ENCODE peak calls at places on chromosomes 11 and 22, in five cellular contexts. F is HEK293T, L is HepG2, Q is GM12878, E is NT2/D1. K is an unnamed sample.
A peak's percentile ranks its signal among the peaks of the same experiment; 100 is the strongest.

GRCh38 chr11:2169001-2169370 is 2.6 kb downstream of the TH start:
- DNase-seq in F (no peak), L (no peak), Q (no peak), E (no peak), K (no peak)

GRCh38 chr11:95684701-95685100 is 104.9 kb downstream of the FAM76B start:
- DNase-seq in F (no peak), L (no peak), Q (no peak), E (no peak), K (no peak)

GRCh38 chr11:83118814-83119213 is 38.1 kb upstream of the PCF11 start:
- DNase-seq in F (no peak), L (no peak), Q (no peak), E (no peak), K (no peak)

GRCh38 chr11:45366196-45366595 is 80.1 kb upstream of the SYT13 start:
- DNase-seq in F (no peak), L (no peak), Q (no peak), E (no peak), K (no peak)

GRCh38 chr11:111283945-111284481 is 14.3 kb upstream of the POU2AF3 start:
- DNase-seq in F (no peak), L (no peak), Q (no peak), E (no peak), K (no peak)

GRCh38 chr11:73875840-73876239 is 806 bp downstream of the COA4 start:
- DNase-seq in F (no peak), L (no peak), Q (no peak), E (no peak), K (no peak)

GRCh38 chr11:12531681-12532080 is 142.5 kb upstream of the TEAD1 start:
- DNase-seq in F (no peak), L (no peak), Q (no peak), E (no peak), K (no peak)

GRCh38 chr11:6319001-6319878 is 1.1 kb downstream of the CAVIN3 start:
- DNase-seq in F (no peak), L (no peak), Q (no peak), E (no peak), K (peak; percentile 73)

GRCh38 chr11:71117311-71117710 is 135.1 kb downstream of the SHANK2 start:
- DNase-seq in F (no peak), L (no peak), Q (no peak), E (no peak), K (no peak)

GRCh38 chr22:42131562-42131961 is 952 bp upstream of the CYP2D6 start:
- DNase-seq in F (no peak), L (peak; percentile 37), Q (no peak), E (no peak), K (no peak)

GRCh38 chr11:5938603-5938965 is 3.5 kb upstream of the OR56A3 start:
- DNase-seq in F (no peak), L (no peak), Q (no peak), E (no peak), K (no peak)

GRCh38 chr11:250740-251299 is 14.0 kb downstream of the PSMD13 start:
- DNase-seq in F (peak; percentile 71), L (no peak), Q (no peak), E (peak; percentile 59), K (peak; percentile 94)

GRCh38 chr22:18065256-18065655 is 12.5 kb upstream of the PEX26 start:
- DNase-seq in F (no peak), L (no peak), Q (no peak), E (no peak), K (no peak)

GRCh38 chr22:47587361-47587760 is 824.9 kb downstream of the TBC1D22A start:
- DNase-seq in F (no peak), L (no peak), Q (no peak), E (no peak), K (no peak)

GRCh38 chr11:117818036-117818858 is 6.3 kb downstream of the FXYD2 start:
- DNase-seq in F (no peak), L (no peak), Q (no peak), E (no peak), K (no peak)

GRCh38 chr11:118157186-118157895 is 4.7 kb upstream of the SCN4B start:
- DNase-seq in F (no peak), L (no peak), Q (no peak), E (no peak), K (no peak)

GRCh38 chr11:100740440-100740839 is 53.4 kb downstream of the ARHGAP42 start:
- DNase-seq in F (no peak), L (no peak), Q (no peak), E (no peak), K (no peak)

GRCh38 chr11:100739636-100740035 is 52.5 kb downstream of the ARHGAP42 start:
- DNase-seq in F (no peak), L (peak; percentile 40), Q (no peak), E (no peak), K (no peak)

GRCh38 chr11:100738701-100739100 is 51.6 kb downstream of the ARHGAP42 start:
- DNase-seq in F (no peak), L (no peak), Q (no peak), E (no peak), K (no peak)

GRCh38 chr11:100746448-100746847 is 59.4 kb downstream of the ARHGAP42 start:
- DNase-seq in F (no peak), L (no peak), Q (no peak), E (no peak), K (no peak)

GRCh38 chr11:100741866-100742625 is 55.0 kb downstream of the ARHGAP42 start:
- DNase-seq in F (no peak), L (no peak), Q (no peak), E (no peak), K (no peak)
- TF ChIP-seq SUZ12 in F (no peak), L (no peak), Q (no peak), E (no peak), K (no peak)

GRCh38 chr22:27561301-27561820 is 240.2 kb downstream of the MN1 start:
- DNase-seq in F (no peak), L (no peak), Q (no peak), E (no peak), K (no peak)
- TF ChIP-seq SUZ12 in F (no peak), L (no peak), Q (no peak), E (no peak), K (no peak)

DNA sequence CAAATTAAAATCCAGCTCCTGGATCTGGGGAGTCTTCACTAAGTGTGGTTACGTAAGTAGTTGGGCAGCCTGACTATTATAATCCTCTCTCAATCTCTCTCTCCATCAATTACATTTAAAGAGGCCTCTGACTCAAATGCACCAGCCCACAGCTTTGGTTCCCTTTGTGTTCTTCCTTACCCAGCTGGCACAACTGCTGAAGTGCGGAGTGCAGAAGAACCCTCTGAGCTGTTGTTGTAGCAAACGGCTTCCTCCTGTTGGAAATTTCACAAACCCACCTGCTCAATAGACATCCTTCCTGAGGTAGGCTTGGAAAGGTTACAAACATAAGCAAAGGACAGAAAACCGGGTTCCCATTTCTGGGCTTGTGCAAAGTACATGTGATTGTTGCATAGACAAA is 17.0 kb upstream of the SORL1 start:
- DNase-seq in F (no peak), L (no peak), Q (no peak), E (no peak), K (no peak)
- TF ChIP-seq SUZ12 in F (no peak), L (no peak), Q (no peak), E (no peak), K (no peak)

DNA sequence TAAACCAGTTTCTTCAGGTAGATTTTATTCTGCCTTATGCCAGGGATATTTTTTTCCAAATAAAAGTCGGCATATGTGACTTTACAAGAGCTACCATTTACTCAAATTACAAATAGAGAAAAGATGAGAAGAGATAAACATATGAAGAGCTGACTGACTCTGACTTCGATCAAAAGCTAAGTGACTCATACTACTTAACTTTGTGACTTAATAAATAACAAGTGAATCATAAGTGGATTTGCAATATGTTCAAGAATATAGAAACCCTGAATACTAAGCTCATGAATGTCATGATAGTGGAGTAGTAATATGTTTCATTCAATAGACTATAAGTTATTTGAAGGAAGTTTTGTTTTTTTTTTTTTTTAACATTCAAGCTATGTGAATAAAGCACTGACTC is 130.5 kb upstream of the ANO3 start:
- DNase-seq in F (no peak), L (no peak), Q (no peak), E (no peak), K (no peak)
- TF ChIP-seq SUZ12 in F (no peak), L (no peak), Q (no peak), E (no peak), K (no peak)

GRCh38 chr11:34637303-34637702 is 16.4 kb downstream of the EHF start:
- DNase-seq in F (no peak), L (no peak), Q (no peak), E (no peak), K (no peak)
- TF ChIP-seq SUZ12 in F (no peak), L (no peak), Q (no peak), E (no peak), K (no peak)

DNA sequence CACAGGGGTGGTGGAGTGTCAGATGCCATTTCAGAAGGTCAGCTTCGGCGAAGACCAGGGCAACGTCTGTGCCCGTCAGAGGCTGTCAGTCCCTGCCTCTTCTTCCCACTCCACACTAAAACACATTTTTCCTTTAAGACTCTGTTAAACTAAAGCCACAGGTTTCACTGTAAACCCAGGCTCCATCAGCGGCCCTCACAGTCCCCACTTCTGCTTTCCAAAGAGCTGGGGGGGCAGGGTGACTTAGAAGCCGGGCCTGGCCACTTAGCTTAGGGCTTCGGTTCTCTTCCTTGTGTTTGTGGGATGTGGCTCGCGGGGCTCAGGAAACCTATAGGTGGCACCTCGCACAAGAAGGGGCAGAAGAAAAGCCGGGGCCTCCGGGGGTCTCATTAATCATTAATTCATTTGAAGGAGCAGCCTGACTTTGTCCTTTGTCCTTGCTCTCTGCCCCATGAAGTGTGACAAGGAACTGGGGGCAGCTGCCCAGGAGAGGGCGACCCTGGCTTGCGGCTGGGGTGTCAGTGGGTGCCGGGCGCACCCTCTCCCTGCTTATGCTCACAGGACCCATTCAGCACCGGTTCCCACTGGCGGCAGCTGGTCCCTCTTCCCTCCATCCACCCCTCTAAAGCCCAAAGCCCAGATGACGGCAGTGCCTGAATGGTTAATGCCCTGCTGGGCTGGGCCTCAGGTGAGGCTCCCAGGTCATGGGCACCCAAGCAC is 4.1 kb downstream of the SLC25A45 start:
- DNase-seq in F (no peak), L (no peak), Q (no peak), E (no peak), K (no peak)
- TF ChIP-seq SUZ12 in F (no peak), L (no peak), Q (no peak), E (no peak), K (no peak)

GRCh38 chr22:37033605-37034430 is 14.3 kb downstream of the MPST start:
- DNase-seq in F (no peak), L (peak; percentile 71), Q (no peak), E (no peak), K (no peak)
- TF ChIP-seq SUZ12 in F (no peak), L (no peak), Q (no peak), E (no peak), K (no peak)

GRCh38 chr22:37765498-37765897 is 42.2 kb upstream of the GCAT start:
- DNase-seq in F (no peak), L (no peak), Q (no peak), E (no peak), K (no peak)

GRCh38 chr22:37769056-37769455 is 38.7 kb upstream of the GCAT start:
- DNase-seq in F (no peak), L (no peak), Q (no peak), E (no peak), K (no peak)

GRCh38 chr22:37765953-37766566 is 41.7 kb upstream of the GCAT start:
- DNase-seq in F (no peak), L (no peak), Q (no peak), E (no peak), K (no peak)

GRCh38 chr22:37771081-37771480 is 36.7 kb upstream of the GCAT start:
- DNase-seq in F (no peak), L (no peak), Q (no peak), E (no peak), K (no peak)

GRCh38 chr22:37768273-37768672 is 39.5 kb upstream of the GCAT start:
- DNase-seq in F (peak; percentile 58), L (no peak), Q (no peak), E (no peak), K (peak; percentile 62)
- TF ChIP-seq SUZ12 in F (no peak), L (no peak), Q (no peak), E (no peak), K (no peak)

K was measured in H1.